ENCODE peak calls at places on chromosomes 13 and 19, in eight cellular contexts. A, N, X, M, T, I, V and B are unnamed samples.

GRCh38 chr13:49733181-49733951 is 42.1 kb upstream of the EBPL start:
- DNase-seq in T (no peak), A (peak), V (no peak), I (no peak), X (no peak), N (no peak), M (peak), B (peak)

GRCh38 chr19:8307400-8307964 is 676 bp downstream of the CD320 start:
- DNase-seq in M (no peak), A (no peak), X (peak), T (peak), I (no peak), N (peak), V (no peak), B (no peak)

GRCh38 chr19:49475995-49476880 is 2.2 kb downstream of the FLT3LG start:
- DNase-seq in T (no peak), X (peak), A (no peak), M (no peak), I (peak), V (peak), N (peak), B (no peak)

GRCh38 chr19:36638862-36639510 is 27.7 kb downstream of the ZNF461 start:
- DNase-seq in T (no peak), I (no peak), M (no peak), N (no peak), A (no peak), V (no peak), X (no peak), B (peak)

GRCh38 chr19:7926727-7927604 is 1.0 kb upstream of the CTXN1 start:
- DNase-seq in A (no peak), I (no peak), M (no peak), T (no peak), N (no peak), V (no peak), X (no peak), B (no peak)

GRCh38 chr13:67230774-67231480 is 791 bp upstream of the PCDH9 start:
- DNase-seq in M (peak), A (peak), N (peak), V (peak), T (peak), I (peak), X (peak), B (peak)

GRCh38 chr13:28313579-28313978 is 175.2 kb downstream of the PAN3 start:
- DNase-seq in M (peak), X (no peak), A (no peak), V (no peak), I (no peak), T (no peak), N (peak), B (no peak)

GRCh38 chr19:51295382-51296126 is 15.9 kb upstream of the IGLON5 start:
- DNase-seq in X (no peak), N (no peak), V (no peak), I (no peak), T (no peak), M (no peak), A (no peak), B (no peak)

GRCh38 chr13:96967248-96967745 is 27.0 kb downstream of the OXGR1 start:
- DNase-seq in T (peak), M (no peak), I (no peak), X (no peak), A (no peak), V (no peak), N (no peak), B (peak)
- TF ChIP-seq CTCF in T (no peak), M (peak), I (peak), X (no peak), A (no peak), V (no peak), N (no peak), B (peak)

GRCh38 chr13:61146158-61146557 is 269.5 kb downstream of the PCDH20 start:
- DNase-seq in I (no peak), A (no peak), N (no peak), X (no peak), T (no peak), V (no peak), M (no peak), B (no peak)
- TF ChIP-seq CTCF in I (no peak), A (no peak), N (no peak), X (no peak), T (no peak), V (no peak), M (no peak), B (no peak)

DNA sequence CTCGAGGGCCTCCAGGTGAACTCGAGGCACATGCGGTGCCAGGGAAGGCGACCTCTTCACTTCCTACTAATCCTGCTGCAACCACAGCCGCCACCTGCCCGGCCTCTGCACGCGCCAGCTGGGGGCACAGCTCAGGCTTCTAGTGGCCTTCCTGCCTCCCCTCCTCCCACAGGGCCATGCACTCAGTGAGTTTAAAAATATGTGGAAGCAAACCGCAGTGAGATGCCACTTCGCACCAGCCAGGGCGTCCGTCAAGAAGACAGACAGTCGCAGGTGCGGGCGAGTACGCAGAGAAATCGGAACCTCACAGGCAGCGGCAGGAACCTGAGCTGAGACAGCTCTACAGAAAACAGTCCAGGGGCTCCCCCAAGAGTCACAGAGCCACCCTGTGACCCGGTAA is 10.4 kb downstream of the LMNB2 start:
- DNase-seq in N (peak), M (no peak), V (no peak), T (no peak), X (no peak), I (no peak), A (no peak), B (no peak)
- TF ChIP-seq CTCF in N (no peak), M (no peak), V (no peak), T (no peak), X (no peak), I (no peak), A (no peak), B (no peak)

GRCh38 chr13:20702945-20703784 is at the start of gene IL17D:
- DNase-seq in A (no peak), V (peak), I (peak), T (no peak), M (no peak), X (peak), N (peak), B (no peak)
- TF ChIP-seq CTCF in A (no peak), V (no peak), I (no peak), T (peak), M (no peak), X (peak), N (no peak), B (no peak)

DNA sequence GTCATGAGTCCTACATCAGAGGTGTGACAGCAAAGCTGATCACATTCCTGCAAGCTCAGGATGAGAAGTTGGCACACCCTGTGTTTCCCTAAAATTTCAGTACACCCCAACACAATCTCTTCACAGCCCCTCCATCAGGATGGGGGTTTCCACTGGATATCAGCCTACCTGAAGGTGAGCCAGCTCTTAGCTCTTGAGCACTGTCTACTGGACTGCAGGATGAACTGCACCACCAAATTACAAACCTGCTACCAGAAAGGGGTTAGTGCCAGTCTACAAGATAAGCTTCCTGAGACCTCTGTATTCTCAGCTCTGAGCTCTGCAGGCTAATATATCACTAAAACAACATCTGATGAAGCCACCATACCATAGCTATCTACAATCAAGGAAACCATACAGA is 1616.2 kb upstream of the SPRY2 start:
- DNase-seq in T (no peak), M (no peak), I (no peak), N (no peak), V (no peak), X (no peak), A (no peak), B (no peak)
- TF ChIP-seq CTCF in T (peak), M (no peak), I (peak), N (no peak), V (no peak), X (peak), A (no peak), B (peak)

GRCh38 chr19:12995596-12996541 is 594 bp downstream of the NFIX start:
- DNase-seq in T (no peak), M (peak), X (no peak), N (no peak), V (no peak), I (no peak), A (no peak), B (no peak)
- TF ChIP-seq CTCF in T (no peak), M (no peak), X (no peak), N (no peak), V (no peak), I (no peak), A (no peak), B (no peak)

GRCh38 chr13:30039506-30039905 is 189.1 kb upstream of the UBL3 start:
- DNase-seq in N (no peak), X (no peak), T (no peak), A (no peak), I (no peak), V (no peak), M (no peak), B (no peak)

GRCh38 chr13:30037306-30037705 is 186.9 kb upstream of the UBL3 start:
- DNase-seq in M (no peak), I (no peak), A (no peak), N (no peak), X (no peak), V (peak), T (no peak), B (no peak)

GRCh38 chr13:30042272-30042671 is 191.9 kb upstream of the UBL3 start:
- DNase-seq in T (no peak), X (no peak), N (no peak), I (no peak), M (no peak), V (no peak), A (no peak), B (no peak)

GRCh38 chr13:30037766-30038165 is 187.3 kb upstream of the UBL3 start:
- DNase-seq in I (no peak), X (no peak), T (no peak), N (no peak), V (no peak), A (no peak), M (peak), B (no peak)

GRCh38 chr13:30038884-30039283 is 188.5 kb upstream of the UBL3 start:
- DNase-seq in N (no peak), I (no peak), M (peak), X (no peak), V (no peak), T (no peak), A (no peak), B (no peak)
- TF ChIP-seq CTCF in N (no peak), I (peak), M (peak), X (no peak), V (no peak), T (no peak), A (no peak), B (no peak)

DNA sequence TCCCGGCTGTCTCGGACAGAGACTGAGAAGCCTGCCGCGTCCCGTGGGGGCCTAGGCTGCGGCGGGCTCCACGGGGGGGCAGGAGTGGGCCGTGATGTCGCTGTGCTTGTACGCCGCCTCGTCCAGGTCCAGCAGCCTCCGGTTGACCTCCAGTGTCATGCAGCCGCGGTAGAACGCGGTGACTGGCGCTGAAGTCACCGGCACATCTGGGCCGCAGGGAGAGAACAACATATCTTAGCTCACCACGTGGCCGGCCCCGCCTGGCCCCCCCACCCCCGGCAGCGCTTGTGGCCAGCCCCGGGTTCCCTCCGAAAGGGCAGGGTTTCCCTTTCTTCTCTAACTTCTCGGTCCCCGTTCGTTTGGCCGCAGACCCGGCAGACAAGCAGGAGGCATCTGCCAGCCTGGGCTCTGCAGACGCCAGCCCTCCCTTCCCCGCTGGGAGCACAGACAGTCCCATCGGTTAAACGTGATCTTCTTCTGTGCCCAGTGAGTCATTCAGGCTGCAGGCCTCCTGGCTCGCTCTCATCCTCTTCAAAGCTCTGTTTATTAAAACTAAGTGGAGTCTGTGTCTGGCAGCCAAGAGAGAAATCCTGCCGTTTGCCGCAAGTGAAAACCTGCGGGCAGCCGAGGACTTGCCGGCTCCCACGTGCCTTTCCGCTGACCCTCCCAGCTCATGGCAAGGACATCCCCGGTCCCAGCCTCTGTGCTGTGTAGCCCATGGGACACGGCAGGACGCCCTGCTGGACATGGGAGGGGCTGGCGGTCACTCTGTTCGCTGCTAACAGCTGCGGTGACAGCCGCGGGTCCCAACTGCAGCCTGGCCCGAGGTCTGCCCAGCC is 42.8 kb downstream of the GAS6 start:
- DNase-seq in M (peak), N (no peak), I (no peak), A (peak), V (peak), X (no peak), T (peak), B (peak)
- TF ChIP-seq CTCF in M (peak), N (no peak), I (no peak), A (no peak), V (no peak), X (no peak), T (peak), B (no peak)

GRCh38 chr19:21765151-21765550 is 2.2 kb downstream of the ZNF100 start:
- DNase-seq in I (no peak), N (no peak), X (no peak), V (no peak), A (no peak), T (no peak), M (no peak), B (peak)

DNA sequence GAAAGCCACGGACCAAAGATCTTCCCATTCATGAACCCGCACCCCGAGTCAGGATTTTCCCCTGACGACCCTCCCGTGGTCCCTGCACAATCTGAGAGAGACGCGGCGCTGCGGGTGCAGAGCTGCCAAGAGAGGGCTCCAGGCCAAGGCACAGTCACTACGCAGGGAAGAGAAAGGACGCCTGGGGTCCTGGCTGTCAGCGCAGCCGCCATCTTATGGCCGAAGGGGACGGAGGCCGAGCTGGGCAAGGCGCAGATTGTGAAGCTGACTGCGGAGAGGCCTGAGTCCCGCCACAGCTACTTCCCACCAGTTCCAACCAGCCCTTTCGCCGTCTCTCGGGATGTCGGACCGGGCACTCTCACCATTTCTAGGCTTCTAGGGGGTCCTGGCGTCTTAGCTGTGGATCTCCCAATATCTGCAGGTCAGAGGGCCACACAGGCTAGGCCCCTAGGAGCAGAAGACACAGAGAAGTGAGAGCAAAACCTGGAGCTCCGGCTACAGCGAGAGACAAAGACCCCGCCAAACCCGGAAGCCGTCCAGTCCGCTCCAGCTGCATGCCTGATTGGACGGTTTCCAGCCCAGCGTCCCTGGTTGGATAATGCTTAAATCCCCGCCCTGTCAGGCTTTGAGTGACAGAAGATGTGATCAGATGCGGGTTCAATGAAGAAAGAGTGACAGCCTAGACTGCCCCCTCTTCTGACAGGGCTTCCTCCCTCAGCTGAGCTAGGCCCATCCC is at the start of gene ZNF100:
- DNase-seq in M (peak), N (peak), X (peak), V (peak), T (peak), A (peak), I (peak), B (peak)
- TF ChIP-seq CTCF in M (no peak), N (no peak), X (no peak), V (no peak), T (no peak), A (no peak), I (no peak), B (no peak)